ENCODE peak calls at places on chromosomes 3 and 15, in eight cellular contexts. One of them, this sample, is unnamed.

GRCh38 chr3:66177026-66177425 is 43.8 kb upstream of the SLC25A26 start:
- DNase-seq in T1000: no peak
- DNase-seq in astrocyte of the spinal cord: no peak
- DNase-seq in HTR-8/SVneo: no peak
- DNase-seq in ureter: no peak
- DNase-seq in activated gamma-delta T cell treated with Interleukin-2 at 50 U/mL for 16 hours: no peak
- DNase-seq in left cardiac atrium: no peak
- DNase-seq in foreskin fibroblast: no peak
- DNase-seq in this sample: no peak

GRCh38 chr15:31214864-31215489 is 111.7 kb upstream of the KLF13 start:
- DNase-seq in T1000: no peak
- DNase-seq in astrocyte of the spinal cord: no peak
- DNase-seq in HTR-8/SVneo: no peak
- DNase-seq in ureter: peak
- DNase-seq in activated gamma-delta T cell treated with Interleukin-2 at 50 U/mL for 16 hours: no peak
- DNase-seq in left cardiac atrium: peak
- DNase-seq in foreskin fibroblast: peak
- DNase-seq in this sample: no peak

GRCh38 chr15:82649226-82649999 is 2.2 kb upstream of the CPEB1 start:
- DNase-seq in T1000: no peak
- DNase-seq in astrocyte of the spinal cord: no peak
- DNase-seq in HTR-8/SVneo: no peak
- DNase-seq in ureter: no peak
- DNase-seq in activated gamma-delta T cell treated with Interleukin-2 at 50 U/mL for 16 hours: no peak
- DNase-seq in left cardiac atrium: no peak
- DNase-seq in foreskin fibroblast: no peak
- DNase-seq in this sample: no peak

GRCh38 chr3:157441102-157441622 is 4.5 kb downstream of the PTX3 start:
- DNase-seq in T1000: no peak
- DNase-seq in astrocyte of the spinal cord: no peak
- DNase-seq in HTR-8/SVneo: no peak
- DNase-seq in ureter: no peak
- DNase-seq in activated gamma-delta T cell treated with Interleukin-2 at 50 U/mL for 16 hours: no peak
- DNase-seq in left cardiac atrium: no peak
- DNase-seq in foreskin fibroblast: no peak
- DNase-seq in this sample: no peak

GRCh38 chr3:49411550-49411967 is 217 bp downstream of the RHOA start:
- DNase-seq in T1000: no peak
- DNase-seq in astrocyte of the spinal cord: no peak
- DNase-seq in HTR-8/SVneo: no peak
- DNase-seq in ureter: no peak
- DNase-seq in activated gamma-delta T cell treated with Interleukin-2 at 50 U/mL for 16 hours: peak
- DNase-seq in left cardiac atrium: peak
- DNase-seq in foreskin fibroblast: peak
- DNase-seq in this sample: no peak

GRCh38 chr15:35958021-35958420 is 412.1 kb upstream of the DPH6 start:
- DNase-seq in T1000: no peak
- DNase-seq in astrocyte of the spinal cord: peak
- DNase-seq in HTR-8/SVneo: no peak
- DNase-seq in ureter: no peak
- DNase-seq in activated gamma-delta T cell treated with Interleukin-2 at 50 U/mL for 16 hours: no peak
- DNase-seq in left cardiac atrium: no peak
- DNase-seq in foreskin fibroblast: peak
- DNase-seq in this sample: no peak

GRCh38 chr3:10006762-10007090 is 19.5 kb upstream of the FANCD2 start:
- DNase-seq in T1000: no peak
- DNase-seq in astrocyte of the spinal cord: no peak
- DNase-seq in HTR-8/SVneo: no peak
- DNase-seq in ureter: no peak
- DNase-seq in activated gamma-delta T cell treated with Interleukin-2 at 50 U/mL for 16 hours: no peak
- DNase-seq in left cardiac atrium: no peak
- DNase-seq in foreskin fibroblast: no peak
- DNase-seq in this sample: no peak

GRCh38 chr3:5520237-5520636 is 332.7 kb downstream of the EDEM1 start:
- DNase-seq in T1000: no peak
- DNase-seq in astrocyte of the spinal cord: no peak
- DNase-seq in HTR-8/SVneo: no peak
- DNase-seq in ureter: no peak
- DNase-seq in activated gamma-delta T cell treated with Interleukin-2 at 50 U/mL for 16 hours: no peak
- DNase-seq in left cardiac atrium: no peak
- DNase-seq in foreskin fibroblast: no peak
- DNase-seq in this sample: peak

GRCh38 chr3:57749542-57749941 is 6.6 kb upstream of the SLMAP start:
- DNase-seq in T1000: no peak
- DNase-seq in astrocyte of the spinal cord: no peak
- DNase-seq in HTR-8/SVneo: no peak
- DNase-seq in ureter: no peak
- DNase-seq in activated gamma-delta T cell treated with Interleukin-2 at 50 U/mL for 16 hours: no peak
- DNase-seq in left cardiac atrium: no peak
- DNase-seq in foreskin fibroblast: no peak
- DNase-seq in this sample: no peak

GRCh38 chr3:16506884-16507409 is 6.6 kb downstream of the RFTN1 start:
- DNase-seq in T1000: no peak
- DNase-seq in astrocyte of the spinal cord: no peak
- DNase-seq in HTR-8/SVneo: no peak
- DNase-seq in ureter: no peak
- DNase-seq in activated gamma-delta T cell treated with Interleukin-2 at 50 U/mL for 16 hours: no peak
- DNase-seq in left cardiac atrium: no peak
- DNase-seq in foreskin fibroblast: no peak
- DNase-seq in this sample: no peak

GRCh38 chr3:149460123-149460522 is 14.4 kb upstream of the TM4SF4 start:
- DNase-seq in T1000: no peak
- DNase-seq in astrocyte of the spinal cord: no peak
- DNase-seq in HTR-8/SVneo: no peak
- DNase-seq in ureter: no peak
- DNase-seq in activated gamma-delta T cell treated with Interleukin-2 at 50 U/mL for 16 hours: no peak
- DNase-seq in left cardiac atrium: no peak
- DNase-seq in foreskin fibroblast: peak
- DNase-seq in this sample: no peak

GRCh38 chr3:195117978-195118581 is 152.9 kb downstream of the XXYLT1 start:
- DNase-seq in T1000: no peak
- DNase-seq in astrocyte of the spinal cord: no peak
- DNase-seq in HTR-8/SVneo: no peak
- DNase-seq in ureter: no peak
- DNase-seq in activated gamma-delta T cell treated with Interleukin-2 at 50 U/mL for 16 hours: no peak
- DNase-seq in left cardiac atrium: peak
- DNase-seq in foreskin fibroblast: no peak
- DNase-seq in this sample: peak

This sample was measured in HCT116.